ENCODE peak calls at places on chromosomes 13 and 19, in four cellular contexts. One of them, this sample, is unnamed.

GRCh38 chr19:47663911-47664771 is 49.1 kb upstream of the EHD2 start:
- DNase-seq in cardiac fibroblast: peak
- DNase-seq in uterus: peak
- DNase-seq in choroid plexus epithelial cell: peak
- DNase-seq in this sample: peak

GRCh38 chr19:38676023-38676877 is 28.8 kb downstream of the ACTN4 start:
- DNase-seq in cardiac fibroblast: peak
- DNase-seq in uterus: no peak
- DNase-seq in choroid plexus epithelial cell: peak
- DNase-seq in this sample: no peak

GRCh38 chr13:49858183-49858856 is 65.8 kb upstream of the KPNA3 start:
- DNase-seq in cardiac fibroblast: peak
- DNase-seq in uterus: no peak
- DNase-seq in choroid plexus epithelial cell: peak
- DNase-seq in this sample: no peak

GRCh38 chr13:107284168-107284567 is 716.2 kb upstream of the ARGLU1 start:
- DNase-seq in cardiac fibroblast: peak
- DNase-seq in uterus: no peak
- DNase-seq in choroid plexus epithelial cell: peak
- DNase-seq in this sample: no peak

GRCh38 chr13:24668955-24669354 is 11.3 kb upstream of the ATP12A start:
- DNase-seq in cardiac fibroblast: no peak
- DNase-seq in uterus: no peak
- DNase-seq in choroid plexus epithelial cell: no peak
- DNase-seq in this sample: no peak

GRCh38 chr13:62162860-62163259 is 747.2 kb upstream of the PCDH20 start:
- DNase-seq in cardiac fibroblast: no peak
- DNase-seq in uterus: no peak
- DNase-seq in choroid plexus epithelial cell: no peak
- DNase-seq in this sample: no peak

GRCh38 chr13:82522872-82523271 is 1359.4 kb downstream of the SLITRK1 start:
- DNase-seq in cardiac fibroblast: no peak
- DNase-seq in uterus: no peak
- DNase-seq in choroid plexus epithelial cell: no peak
- DNase-seq in this sample: no peak

GRCh38 chr13:19075418-19075817 is 106.2 kb downstream of the TUBA3C start:
- DNase-seq in cardiac fibroblast: no peak
- DNase-seq in uterus: no peak
- DNase-seq in choroid plexus epithelial cell: no peak
- DNase-seq in this sample: no peak

GRCh38 chr13:74287672-74288169 is 153.5 kb upstream of the KLF12 start:
- DNase-seq in cardiac fibroblast: peak
- DNase-seq in uterus: peak
- DNase-seq in choroid plexus epithelial cell: peak
- DNase-seq in this sample: peak

GRCh38 chr13:34030782-34031181 is 212.8 kb downstream of the RFC3 start:
- DNase-seq in cardiac fibroblast: no peak
- DNase-seq in uterus: no peak
- DNase-seq in choroid plexus epithelial cell: no peak
- DNase-seq in this sample: no peak

GRCh38 chr13:110136660-110137585 is 170.0 kb downstream of the COL4A1 start:
- DNase-seq in cardiac fibroblast: no peak
- DNase-seq in uterus: no peak
- DNase-seq in choroid plexus epithelial cell: no peak
- DNase-seq in this sample: no peak

GRCh38 chr13:50444726-50445125 is 398.8 kb downstream of the DLEU7 start:
- DNase-seq in cardiac fibroblast: no peak
- DNase-seq in uterus: no peak
- DNase-seq in choroid plexus epithelial cell: no peak
- DNase-seq in this sample: no peak

DNA sequence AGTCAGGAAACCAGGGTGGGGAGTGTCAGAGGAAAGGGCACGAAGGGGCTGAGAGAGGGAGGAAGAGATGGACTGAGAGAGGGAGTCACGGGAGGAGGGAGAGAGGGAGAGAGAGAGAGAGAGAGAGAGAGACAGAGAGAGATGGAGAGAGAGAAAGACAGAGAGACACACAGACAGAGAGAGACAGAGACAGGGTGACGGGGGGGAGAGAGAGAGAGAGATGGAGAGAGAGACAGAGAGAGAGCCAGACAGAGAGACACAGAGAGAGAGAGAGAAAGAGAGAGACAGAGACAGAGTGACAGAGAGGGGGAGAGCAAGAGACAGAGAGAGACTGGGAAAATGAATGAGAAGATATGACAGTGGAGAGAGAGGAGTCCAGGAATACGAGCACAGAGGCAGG is 494 bp upstream of the KLK14 start:
- DNase-seq in cardiac fibroblast: no peak
- DNase-seq in uterus: no peak
- DNase-seq in choroid plexus epithelial cell: no peak
- DNase-seq in this sample: no peak
- H3K4me3 ChIP-seq in cardiac fibroblast: no peak
- H3K4me3 ChIP-seq in uterus: no peak
- H3K4me3 ChIP-seq in choroid plexus epithelial cell: no peak
- H3K4me3 ChIP-seq in this sample: no peak

DNA sequence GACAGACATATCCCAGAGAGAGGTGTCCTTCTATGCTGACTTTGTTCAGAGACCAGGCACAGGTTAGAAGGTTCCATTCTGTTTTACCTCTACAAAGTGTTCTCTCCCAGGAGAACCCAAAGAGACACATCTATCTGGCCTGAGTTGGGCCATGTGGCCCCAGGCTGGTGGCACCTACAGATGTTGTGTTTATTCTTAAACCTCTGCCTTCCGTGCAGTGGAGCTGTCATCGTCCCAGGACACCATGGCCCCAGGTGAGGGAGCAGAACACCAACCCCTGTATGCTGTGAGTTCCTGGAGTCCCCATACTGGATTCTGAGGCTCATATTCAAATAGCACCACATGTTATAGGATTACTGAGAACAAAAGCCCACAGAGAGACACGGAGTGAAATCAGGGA is 3.9 kb downstream of the KIR3DL3 start:
- DNase-seq in cardiac fibroblast: no peak
- DNase-seq in uterus: no peak
- DNase-seq in choroid plexus epithelial cell: no peak
- DNase-seq in this sample: no peak
- H3K4me3 ChIP-seq in cardiac fibroblast: no peak
- H3K4me3 ChIP-seq in uterus: no peak
- H3K4me3 ChIP-seq in choroid plexus epithelial cell: no peak
- H3K4me3 ChIP-seq in this sample: no peak

DNA sequence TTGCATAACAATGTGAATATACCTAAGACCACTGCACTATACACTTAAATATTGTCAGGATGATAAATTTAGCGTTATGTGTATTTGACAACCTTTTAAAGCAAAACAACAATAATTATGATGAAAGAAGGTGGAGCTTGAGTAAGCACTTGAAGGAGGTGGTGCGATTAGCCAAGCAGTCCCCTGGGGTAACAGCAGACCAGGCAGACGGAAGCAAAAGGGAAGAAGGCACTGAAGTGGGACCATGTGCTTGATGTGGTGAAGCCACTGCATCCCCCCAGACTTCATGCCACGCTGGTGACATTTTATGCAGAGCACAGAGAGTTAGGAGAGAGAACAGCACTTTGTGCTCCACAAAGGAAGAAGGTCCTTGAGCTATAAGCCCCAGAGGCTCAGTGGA is 58.3 kb upstream of the ZNF507 start:
- DNase-seq in cardiac fibroblast: peak
- DNase-seq in uterus: no peak
- DNase-seq in choroid plexus epithelial cell: no peak
- DNase-seq in this sample: no peak
- H3K4me3 ChIP-seq in cardiac fibroblast: no peak
- H3K4me3 ChIP-seq in uterus: no peak
- H3K4me3 ChIP-seq in choroid plexus epithelial cell: no peak
- H3K4me3 ChIP-seq in this sample: no peak

GRCh38 chr19:23118400-23118799 is 1.6 kb downstream of the ZNF730 start:
- DNase-seq in cardiac fibroblast: no peak
- DNase-seq in uterus: no peak
- DNase-seq in choroid plexus epithelial cell: no peak
- DNase-seq in this sample: no peak

DNA sequence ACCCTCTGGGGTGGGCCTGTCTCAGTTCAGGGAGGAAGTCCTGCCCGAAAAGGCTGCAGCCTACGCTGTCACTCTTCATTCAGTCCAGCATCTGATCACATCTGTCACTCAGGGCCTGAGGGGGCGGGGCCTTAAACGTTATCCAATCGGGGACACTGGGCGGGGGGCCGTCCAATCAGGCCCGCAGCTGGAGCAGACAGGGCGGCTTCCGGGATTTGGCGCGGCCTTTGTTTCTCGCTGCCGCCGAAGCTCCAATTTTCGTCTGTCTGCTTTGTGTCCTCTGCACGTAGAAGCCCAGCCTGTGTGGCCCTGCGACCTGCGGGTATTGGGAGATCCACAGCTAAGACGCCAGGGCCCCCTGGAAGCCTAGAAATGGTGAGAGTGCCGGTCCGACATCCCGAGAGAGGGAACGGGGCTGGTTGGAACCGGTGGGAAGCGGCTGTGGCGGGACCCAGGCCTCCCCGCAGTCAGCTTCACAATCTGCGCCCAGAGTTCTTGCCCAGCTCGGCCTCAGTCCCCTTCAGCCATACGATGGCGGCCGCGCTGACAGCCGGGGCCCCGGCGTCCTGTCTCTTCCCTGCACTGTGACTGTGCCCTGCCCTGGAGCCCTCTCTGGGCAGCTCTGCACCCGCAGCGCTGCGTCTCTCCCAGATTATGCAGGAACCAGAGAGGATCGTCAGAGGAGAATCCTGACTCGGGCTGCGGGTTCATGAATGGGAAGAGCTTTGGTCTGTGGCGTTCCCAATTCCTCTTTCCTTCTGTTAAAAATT is at the start of gene ZNF730:
- DNase-seq in cardiac fibroblast: peak
- DNase-seq in uterus: no peak
- DNase-seq in choroid plexus epithelial cell: peak
- DNase-seq in this sample: no peak
- H3K4me3 ChIP-seq in cardiac fibroblast: peak
- H3K4me3 ChIP-seq in uterus: peak
- H3K4me3 ChIP-seq in choroid plexus epithelial cell: peak
- H3K4me3 ChIP-seq in this sample: peak

DNA sequence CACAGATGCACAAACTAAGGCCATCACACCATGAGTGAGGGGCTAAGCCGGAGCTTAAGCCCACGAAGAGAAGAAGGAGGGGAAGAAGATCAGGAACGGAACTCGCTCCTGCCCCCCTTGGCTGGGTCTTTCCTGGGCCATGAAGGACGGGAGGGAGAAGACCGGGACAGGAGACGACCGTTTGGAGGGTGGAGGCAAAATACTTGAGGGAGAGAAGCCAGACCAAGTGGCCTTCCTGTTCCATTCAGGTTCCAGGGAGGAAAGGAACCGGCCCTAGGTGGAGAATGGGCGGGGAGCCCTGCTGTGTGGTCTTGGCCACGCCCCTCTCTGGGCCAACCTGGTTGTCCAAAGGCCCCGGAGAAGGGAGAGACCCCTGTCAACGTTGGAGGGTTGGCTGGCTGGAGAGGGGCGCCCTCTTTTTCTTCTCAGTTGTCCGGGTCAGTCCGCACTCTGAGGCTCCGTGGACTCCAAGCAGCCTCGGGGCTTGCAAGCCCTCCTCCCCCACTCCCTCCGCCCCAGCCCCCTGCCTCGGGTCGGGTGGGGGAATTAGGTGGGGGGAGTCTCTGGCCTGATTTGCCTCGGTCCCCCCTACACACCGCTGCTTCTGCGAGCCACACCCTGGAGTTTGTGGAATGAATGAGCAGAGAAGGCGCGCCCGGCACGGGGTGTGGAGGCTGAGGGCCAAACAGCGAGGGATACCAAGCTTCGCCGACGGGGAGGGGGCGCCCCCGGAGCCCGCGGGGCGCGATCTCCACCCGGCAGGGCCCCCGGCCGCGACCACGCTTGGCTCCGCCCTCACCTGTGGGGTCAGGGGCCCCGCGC is 771 bp downstream of the FBN3 start:
- DNase-seq in cardiac fibroblast: no peak
- DNase-seq in uterus: no peak
- DNase-seq in choroid plexus epithelial cell: no peak
- DNase-seq in this sample: no peak
- H3K4me3 ChIP-seq in cardiac fibroblast: no peak
- H3K4me3 ChIP-seq in uterus: no peak
- H3K4me3 ChIP-seq in choroid plexus epithelial cell: no peak
- H3K4me3 ChIP-seq in this sample: no peak

GRCh38 chr19:34480491-34480890 is 1.1 kb upstream of the WTIP start:
- DNase-seq in cardiac fibroblast: no peak
- DNase-seq in uterus: no peak
- DNase-seq in choroid plexus epithelial cell: no peak
- DNase-seq in this sample: no peak
- H3K4me3 ChIP-seq in cardiac fibroblast: no peak
- H3K4me3 ChIP-seq in uterus: no peak
- H3K4me3 ChIP-seq in choroid plexus epithelial cell: peak
- H3K4me3 ChIP-seq in this sample: peak

DNA sequence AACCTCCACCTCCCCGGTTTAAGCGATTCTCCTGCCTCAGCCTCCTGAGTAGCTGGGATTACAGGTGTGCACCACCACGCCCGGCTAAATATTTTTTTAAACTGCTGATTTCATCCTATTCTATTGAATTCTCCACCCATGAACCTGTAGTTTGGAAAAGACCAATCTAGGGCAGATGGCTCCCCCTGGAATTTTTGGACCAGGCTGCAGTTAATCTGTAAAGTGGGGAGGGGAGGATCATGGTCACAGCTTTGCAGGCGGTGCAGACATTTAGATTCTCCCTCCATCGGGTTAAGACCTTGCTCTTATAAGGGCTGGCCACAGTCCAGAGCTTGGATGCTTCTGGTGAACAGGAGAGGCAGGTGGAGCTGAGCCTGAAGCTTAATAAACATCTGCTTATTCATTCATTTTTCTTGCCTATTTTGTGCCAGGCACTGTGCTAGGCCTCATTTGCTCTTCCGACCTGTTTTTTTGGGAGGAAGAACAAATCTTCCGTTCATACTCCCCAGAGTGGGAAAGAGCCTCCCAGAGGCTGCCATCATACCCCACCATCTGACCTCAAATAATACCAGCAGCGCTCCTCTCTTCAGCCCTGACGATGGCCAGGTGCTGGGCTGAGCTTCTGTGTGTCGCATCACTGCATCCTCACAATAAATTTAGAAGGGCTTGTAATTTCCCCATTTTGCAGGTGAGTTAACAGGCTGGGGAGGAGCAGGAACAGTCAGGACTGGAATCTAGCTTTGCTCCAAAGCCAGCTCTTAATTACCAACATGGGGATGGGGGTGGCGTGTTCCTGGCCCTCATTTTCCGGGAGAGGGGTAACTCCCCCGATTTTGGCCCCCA is 902 bp upstream of the CCDC106 start:
- DNase-seq in cardiac fibroblast: no peak
- DNase-seq in uterus: no peak
- DNase-seq in choroid plexus epithelial cell: no peak
- DNase-seq in this sample: no peak
- H3K4me3 ChIP-seq in cardiac fibroblast: peak
- H3K4me3 ChIP-seq in uterus: peak
- H3K4me3 ChIP-seq in choroid plexus epithelial cell: peak
- H3K4me3 ChIP-seq in this sample: peak

DNA sequence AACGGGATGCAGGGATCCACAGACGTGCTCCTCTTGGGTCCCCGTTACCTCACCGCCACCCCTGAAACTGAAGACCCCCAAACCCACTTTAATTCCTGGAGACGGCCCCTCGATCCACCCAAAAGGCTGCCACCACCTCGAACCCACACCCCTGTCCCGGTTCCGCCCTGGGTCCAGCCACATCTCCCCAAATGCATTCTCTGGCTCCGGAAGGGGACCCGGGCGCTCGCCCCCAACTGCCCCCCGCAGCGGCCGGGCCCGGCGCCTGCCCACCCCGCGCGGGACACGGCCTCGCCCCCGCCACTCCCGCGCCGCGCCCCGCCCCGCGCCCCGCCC is 217 bp upstream of the FSTL3 start:
- DNase-seq in cardiac fibroblast: no peak
- DNase-seq in uterus: no peak
- DNase-seq in choroid plexus epithelial cell: no peak
- DNase-seq in this sample: no peak
- H3K4me3 ChIP-seq in cardiac fibroblast: peak
- H3K4me3 ChIP-seq in uterus: peak
- H3K4me3 ChIP-seq in choroid plexus epithelial cell: peak
- H3K4me3 ChIP-seq in this sample: no peak